ENCODE peak calls at places on chromosomes 2 and 18, in seven cellular contexts. R, I, M, D, S, V and O are unnamed samples.

GRCh38 chr2:170744248-170745002 is 25.8 kb upstream of the ERICH2 start:
- DNase-seq in R (no peak), I (no peak), M (no peak), D (no peak), S (no peak), V (no peak), O (no peak)

GRCh38 chr2:17386771-17387170 is 131.5 kb downstream of the RAD51AP2 start:
- DNase-seq in R (no peak), I (no peak), M (no peak), D (no peak), S (no peak), V (no peak), O (no peak)

GRCh38 chr2:10772868-10773215 is 39.7 kb downstream of the PDIA6 start:
- DNase-seq in R (no peak), I (peak), M (no peak), D (no peak), S (no peak), V (no peak), O (no peak)

GRCh38 chr2:143428700-143429099 is 299.5 kb downstream of the ARHGAP15 start:
- DNase-seq in R (peak), I (no peak), M (peak), D (no peak), S (no peak), V (no peak), O (no peak)

GRCh38 chr2:233413529-233414272 is 59.4 kb downstream of the DGKD start:
- DNase-seq in R (peak), I (no peak), M (peak), D (no peak), S (no peak), V (peak), O (no peak)

GRCh38 chr18:2920546-2921343 is 73.9 kb downstream of the EMILIN2 start:
- DNase-seq in R (no peak), I (no peak), M (no peak), D (no peak), S (no peak), V (no peak), O (no peak)

GRCh38 chr18:68769423-68769822 is 28.5 kb upstream of the CCDC102B start:
- DNase-seq in R (no peak), I (no peak), M (no peak), D (no peak), S (peak), V (no peak), O (no peak)

GRCh38 chr2:241597561-241597960 is 39.0 kb downstream of the BOK start:
- DNase-seq in R (no peak), I (no peak), M (no peak), D (no peak), S (no peak), V (no peak), O (no peak)

GRCh38 chr18:48724939-48725338 is 186.1 kb downstream of the CTIF start:
- DNase-seq in R (no peak), I (no peak), M (no peak), D (no peak), S (no peak), V (no peak), O (no peak)

GRCh38 chr18:22109535-22109934 is 59.9 kb upstream of the GATA6 start:
- DNase-seq in R (no peak), I (no peak), M (no peak), D (no peak), S (no peak), V (no peak), O (no peak)

GRCh38 chr2:118088051-118089014 is at the start of gene INSIG2:
- DNase-seq in R (peak), I (peak), M (peak), D (peak), S (peak), V (peak), O (peak)

GRCh38 chr2:118086024-118086633 is 2.1 kb upstream of the INSIG2 start:
- DNase-seq in R (no peak), I (no peak), M (no peak), D (no peak), S (no peak), V (no peak), O (no peak)

GRCh38 chr2:118090387-118091139 is 2.3 kb downstream of the INSIG2 start:
- DNase-seq in R (no peak), I (no peak), M (no peak), D (no peak), S (no peak), V (no peak), O (no peak)

GRCh38 chr2:118091140-118091478 is 2.8 kb downstream of the INSIG2 start:
- DNase-seq in R (no peak), I (no peak), M (no peak), D (no peak), S (no peak), V (no peak), O (no peak)

DNA sequence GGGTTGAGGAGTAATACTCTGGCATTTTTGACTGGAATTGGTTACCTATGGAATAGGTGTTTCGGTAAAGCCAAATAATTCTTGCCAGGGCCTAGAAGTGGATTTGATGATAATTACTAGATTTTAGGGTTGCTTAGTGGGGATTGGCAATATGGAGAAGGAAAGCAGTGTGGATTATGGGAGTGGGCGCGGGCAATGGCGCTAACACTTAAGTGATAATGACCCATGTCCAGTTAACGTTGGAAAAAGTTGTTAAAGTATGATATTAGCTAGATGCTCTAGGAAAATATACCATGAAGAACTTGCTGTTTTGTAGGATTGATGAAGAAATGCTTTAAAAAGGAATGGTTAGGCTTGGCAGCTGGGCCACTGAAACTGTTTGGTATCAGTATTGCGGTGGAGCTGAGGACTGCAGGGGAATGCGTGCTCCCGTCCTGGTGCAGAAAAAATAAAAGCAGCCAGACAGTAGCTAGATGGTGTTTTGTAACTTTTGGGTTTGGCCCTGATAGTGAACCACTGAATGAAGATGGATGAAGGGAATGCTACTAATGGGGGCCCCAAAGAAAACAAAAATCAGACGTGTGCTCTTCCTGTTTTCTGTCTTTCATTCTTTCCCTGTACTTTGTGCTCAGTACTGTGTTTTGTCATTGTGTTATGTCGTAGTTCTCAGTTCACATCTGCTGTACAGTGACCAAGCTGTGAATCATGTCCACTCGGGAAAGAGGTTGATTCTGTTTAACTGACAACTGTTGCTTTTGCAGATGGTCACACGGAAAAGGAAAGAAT is 937 bp downstream of the INSIG2 start:
- DNase-seq in R (peak), I (peak), M (peak), D (no peak), S (no peak), V (no peak), O (peak)
- TF ChIP-seq CTCF in R (peak), I (no peak), M (peak), D (no peak), S (no peak), V (no peak), O (no peak)

GRCh38 chr2:227363756-227364155 is 15.3 kb downstream of the TM4SF20 start:
- DNase-seq in R (no peak), I (no peak), M (no peak), D (no peak), S (no peak), V (no peak), O (no peak)
- TF ChIP-seq CTCF in R (peak), I (no peak), M (peak), D (no peak), S (peak), V (peak), O (no peak)

GRCh38 chr2:60295591-60295962 is 257.9 kb downstream of the BCL11A start:
- DNase-seq in R (no peak), I (no peak), M (no peak), D (peak), S (no peak), V (no peak), O (no peak)
- TF ChIP-seq CTCF in R (no peak), I (no peak), M (no peak), D (no peak), S (no peak), V (no peak), O (no peak)

DNA sequence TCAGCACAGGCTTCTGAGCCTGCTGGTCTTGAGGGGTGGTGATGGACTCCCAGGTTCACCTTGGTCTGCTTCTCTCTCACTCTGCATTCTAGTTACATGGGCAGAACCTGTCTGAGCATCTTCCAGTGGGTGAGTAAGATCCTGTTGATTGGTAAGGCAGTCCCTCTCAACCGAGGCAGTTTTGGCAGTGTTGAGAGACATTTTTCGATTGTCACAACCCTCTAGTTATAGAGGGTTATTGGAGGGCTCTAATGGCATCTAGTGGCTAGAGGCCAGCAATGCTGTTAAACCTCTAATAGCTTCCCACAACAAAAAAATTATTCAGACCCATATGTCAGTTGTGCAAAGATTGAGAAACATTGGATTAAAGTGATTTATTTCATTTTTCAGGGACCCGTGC is 9.3 kb upstream of the MGAT5 start:
- DNase-seq in R (no peak), I (no peak), M (peak), D (no peak), S (no peak), V (no peak), O (no peak)
- TF ChIP-seq CTCF in R (no peak), I (no peak), M (no peak), D (no peak), S (no peak), V (no peak), O (no peak)